ENCODE peak calls at places on chromosomes 2 and 18, in seven cellular contexts. X is endothelial cell of umbilical vein; R is activated naive CD8-positive, alpha-beta T cell treated with anti-CD3 and anti-CD28 coated beads, Interleukin-2, amount 50 U/mL, for 24 hours; T is NCI-H1436; Q is choroid plexus epithelial cell; N is aorta; F is neuronal stem cell. C is an unnamed sample.

GRCh38 chr2:147913701-147914480 is 69.1 kb downstream of the ACVR2A start:
- DNase-seq in Q (peak; percentile 24), R (no peak), T (no peak), N (no peak), F (no peak), X (peak; percentile 58), C (no peak)

GRCh38 chr2:74583504-74583903 is 29.0 kb downstream of the DOK1 start:
- DNase-seq in X (no peak), N (no peak), Q (peak; percentile 52), T (no peak), R (no peak), F (peak; percentile 27), C (no peak)

GRCh38 chr2:195543902-195544894 is 112.8 kb upstream of the SLC39A10 start:
- DNase-seq in T (no peak), N (no peak), F (no peak), R (no peak), Q (peak; percentile 75), X (peak; percentile 69), C (peak; percentile 61)

GRCh38 chr2:191866675-191867506 is 20.0 kb upstream of the CAVIN2 start:
- DNase-seq in R (no peak), X (peak; percentile 99), N (no peak), F (no peak), Q (peak; percentile 92), T (no peak), C (no peak)

GRCh38 chr2:69539549-69539908 is 102.3 kb upstream of the NFU1 start:
- DNase-seq in Q (no peak), T (no peak), F (no peak), X (no peak), N (no peak), R (no peak), C (no peak)

GRCh38 chr2:102514061-102514785 is 41.2 kb downstream of the SLC9A4 start:
- DNase-seq in X (peak; percentile 95), N (no peak), F (no peak), Q (peak; percentile 96), R (no peak), T (no peak), C (no peak)

GRCh38 chr2:159152119-159152778 is 134.3 kb downstream of the WDSUB1 start:
- DNase-seq in N (no peak), Q (no peak), F (no peak), R (no peak), X (no peak), T (no peak), C (no peak)

GRCh38 chr2:236717719-236718118 is 148.1 kb downstream of the ACKR3 start:
- DNase-seq in R (no peak), T (no peak), Q (peak; percentile 35), X (no peak), F (no peak), N (no peak), C (no peak)

GRCh38 chr2:31071741-31072140 is 66.5 kb downstream of the GALNT14 start:
- DNase-seq in N (no peak), R (no peak), Q (no peak), F (no peak), T (no peak), X (no peak), C (no peak)

GRCh38 chr2:231228974-231229373 is 30.5 kb downstream of the ARMC9 start:
- DNase-seq in F (no peak), N (no peak), Q (no peak), T (no peak), R (no peak), X (no peak), C (no peak)

GRCh38 chr2:70103531-70104061 is 16.3 kb downstream of the PCBP1 start:
- DNase-seq in T (no peak), X (no peak), F (no peak), N (no peak), R (no peak), Q (no peak), C (no peak)

GRCh38 chr18:7234061-7234460 is 3.2 kb downstream of the LRRC30 start:
- DNase-seq in X (no peak), F (no peak), N (no peak), Q (no peak), R (no peak), T (no peak), C (no peak)

GRCh38 chr18:79911009-79911870 is 40.2 kb downstream of the SLC66A2 start:
- DNase-seq in X (no peak), T (no peak), Q (no peak), N (no peak), R (no peak), F (no peak), C (no peak)

GRCh38 chr18:62372156-62372555 is 47.0 kb downstream of the TNFRSF11A start:
- DNase-seq in T (peak; percentile 89), F (no peak), N (no peak), X (no peak), Q (no peak), R (no peak), C (no peak)

GRCh38 chr2:238101891-238102841 is 2.0 kb downstream of the ESPNL start:
- DNase-seq in F (no peak), T (no peak), N (peak; percentile 42), X (no peak), R (no peak), Q (no peak), C (no peak)

GRCh38 chr2:62217980-62218379 is 22.1 kb downstream of the B3GNT2 start:
- DNase-seq in N (no peak), R (no peak), F (no peak), T (no peak), X (peak; percentile 71), Q (peak; percentile 86), C (no peak)

GRCh38 chr2:144583741-144584453 is 64.0 kb upstream of the ZEB2 start:
- DNase-seq in F (no peak), Q (peak; percentile 86), R (no peak), X (peak; percentile 43), T (no peak), N (no peak), C (peak; percentile 31)

GRCh38 chr18:75130591-75131274 is 78.2 kb downstream of the PTGR3 start:
- DNase-seq in T (no peak), R (no peak), N (no peak), F (no peak), Q (peak; percentile 16), X (no peak), C (no peak)

GRCh38 chr2:239953418-239954061 is 71.6 kb downstream of the NDUFA10 start:
- DNase-seq in T (no peak), Q (peak; percentile 74), R (no peak), F (no peak), X (no peak), N (peak; percentile 71), C (no peak)

GRCh38 chr2:108565778-108566375 is 31.6 kb downstream of the LIMS1 start:
- DNase-seq in Q (no peak), X (no peak), F (no peak), R (no peak), N (no peak), T (no peak), C (no peak)

GRCh38 chr2:172710584-172711024 is 25.0 kb upstream of the RAPGEF4 start:
- DNase-seq in F (peak; percentile 20), X (peak; percentile 65), T (peak; percentile 36), Q (peak; percentile 79), N (no peak), R (peak; percentile 34), C (peak; percentile 24)

GRCh38 chr2:150355440-150355839 is 132.0 kb downstream of the RND3 start:
- DNase-seq in T (no peak), F (no peak), Q (no peak), R (no peak), X (no peak), N (no peak), C (no peak)

GRCh38 chr2:137096693-137097092 is 331.3 kb downstream of the THSD7B start:
- DNase-seq in X (no peak), Q (no peak), R (no peak), N (no peak), F (no peak), T (no peak), C (no peak)

GRCh38 chr2:55026202-55026601 is 24.0 kb downstream of the RTN4 start:
- DNase-seq in F (no peak), T (no peak), X (peak; percentile 22), R (no peak), Q (peak; percentile 63), N (no peak), C (no peak)

GRCh38 chr2:229661478-229661877 is 52.9 kb downstream of the DNER start:
- DNase-seq in F (no peak), T (no peak), R (no peak), X (no peak), Q (no peak), N (no peak), C (no peak)

GRCh38 chr2:12005886-12006681 is 259.7 kb downstream of the LPIN1 start:
- DNase-seq in N (no peak), X (peak; percentile 51), Q (peak; percentile 89), R (peak; percentile 72), F (no peak), T (peak; percentile 1), C (peak; percentile 74)

C was measured in activated T-cell treated with anti-CD3 and anti-CD28 coated beads, Interleukin-2, amount 50 U/mL, for 72 hours.